ENCODE peak calls at places on chromosomes 3 and 15, in five cellular contexts. N is testis, L is body of pancreas, P is mammary epithelial cell, W is PC-9. B is an unnamed sample.
A peak's percentile ranks its signal among the peaks of the same experiment; 100 is the strongest.

GRCh38 chr3:44252332-44252731 is 10.6 kb downstream of the TOPAZ1 start:
- DNase-seq in N (no peak), L (no peak), P (no peak), W (no peak), B (no peak)

GRCh38 chr3:44061961-44062360 is 179.7 kb upstream of the TOPAZ1 start:
- DNase-seq in N (no peak), L (no peak), P (no peak), W (no peak), B (no peak)

GRCh38 chr3:120304569-120305090 is 19.6 kb upstream of the GPR156 start:
- DNase-seq in N (no peak), L (no peak), P (no peak), W (no peak), B (no peak)

GRCh38 chr3:23748398-23749110 is 57.2 kb upstream of the UBE2E1 start:
- DNase-seq in N (no peak), L (no peak), P (peak; percentile 79), W (no peak), B (no peak)

GRCh38 chr15:61712124-61712759 is 348.0 kb downstream of the VPS13C start:
- DNase-seq in N (no peak), L (no peak), P (no peak), W (no peak), B (no peak)

GRCh38 chr15:40501487-40501886 is 30.7 kb downstream of the CHST14 start:
- DNase-seq in N (no peak), L (no peak), P (peak; percentile 62), W (no peak), B (no peak)

GRCh38 chr3:33831053-33831452 is 32.6 kb downstream of the PDCD6IP start:
- DNase-seq in N (no peak), L (no peak), P (peak; percentile 65), W (no peak), B (no peak)

GRCh38 chr3:54830658-54831057 is 97.2 kb downstream of the LRTM1 start:
- DNase-seq in N (no peak), L (no peak), P (no peak), W (peak; percentile 18), B (no peak)

GRCh38 chr3:127710473-127710941 is 37.8 kb downstream of the ABTB1 start:
- DNase-seq in N (no peak), L (peak; percentile 5), P (peak; percentile 10), W (no peak), B (no peak)

GRCh38 chr3:173135059-173135458 is 6.0 kb downstream of the SPATA16 start:
- DNase-seq in N (no peak), L (no peak), P (peak; percentile 17), W (no peak), B (no peak)

GRCh38 chr3:30112904-30113484 is 493.4 kb upstream of the TGFBR2 start:
- DNase-seq in N (no peak), L (no peak), P (peak; percentile 31), W (no peak), B (no peak)

GRCh38 chr3:112629425-112629824 is 11.5 kb downstream of the CCDC80 start:
- DNase-seq in N (peak; percentile 53), L (peak; percentile 39), P (peak; percentile 72), W (peak; percentile 43), B (peak; percentile 40)

GRCh38 chr3:171960159-171960558 is 79.2 kb upstream of the FNDC3B start:
- DNase-seq in N (no peak), L (no peak), P (no peak), W (no peak), B (no peak)

GRCh38 chr3:171058058-171058457 is 31.5 kb upstream of the SLC2A2 start:
- DNase-seq in N (no peak), L (no peak), P (no peak), W (no peak), B (no peak)

GRCh38 chr3:127820221-127820870 is 2.0 kb downstream of the MGLL start:
- DNase-seq in N (no peak), L (peak; percentile 25), P (no peak), W (no peak), B (no peak)

GRCh38 chr3:122977645-122978466 is 49.7 kb downstream of the SEMA5B start:
- DNase-seq in N (no peak), L (peak; percentile 51), P (peak; percentile 53), W (peak; percentile 90), B (peak; percentile 69)

GRCh38 chr3:84836961-84837360 is 121.8 kb upstream of the CADM2 start:
- DNase-seq in N (no peak), L (peak; percentile 66), P (no peak), W (peak; percentile 58), B (no peak)

GRCh38 chr3:50620846-50621245 is 3.9 kb downstream of the MAPKAPK3 start:
- DNase-seq in N (no peak), L (no peak), P (no peak), W (no peak), B (no peak)
- TF ChIP-seq CTCF in N (no peak), L (no peak), P (no peak), W (no peak), B (no peak)

DNA sequence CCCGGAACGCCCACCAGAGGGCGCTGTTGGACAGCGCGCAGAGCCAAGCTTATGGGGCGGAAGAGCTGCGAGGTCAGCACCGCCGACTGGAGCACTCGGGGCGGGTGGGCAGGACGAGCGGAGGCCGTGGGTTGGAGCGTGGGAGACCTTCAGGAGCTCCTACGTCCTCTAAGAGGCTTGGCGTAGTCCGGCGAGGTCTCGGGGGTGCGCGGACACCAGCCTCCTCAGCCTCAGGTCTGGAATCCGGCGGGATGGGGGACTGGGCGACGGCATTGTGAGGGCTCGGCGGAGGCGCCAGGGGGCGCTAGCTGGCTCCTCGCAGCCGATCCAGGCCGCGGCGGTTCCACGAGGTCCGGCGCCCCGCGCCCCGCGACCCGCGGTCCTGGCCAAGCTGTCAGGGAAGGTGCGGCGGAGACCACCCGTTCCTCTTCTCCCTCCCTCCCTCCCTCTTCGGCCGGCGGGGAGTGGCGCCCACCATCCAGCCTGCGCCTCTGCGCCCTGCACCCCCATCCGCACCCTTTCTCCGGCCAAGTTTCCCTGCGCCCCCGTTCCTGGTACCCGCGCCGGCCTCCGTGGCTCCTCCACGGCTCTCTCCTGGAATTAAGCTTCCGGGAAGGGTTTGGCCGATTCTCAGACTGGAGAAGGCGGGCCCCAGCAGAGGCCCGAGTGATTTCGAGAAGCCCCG is 24.3 kb upstream of the POLG start:
- DNase-seq in N (peak; percentile 82), L (peak; percentile 74), P (peak; percentile 64), W (peak; percentile 80), B (peak; percentile 68)
- H3K4me3 ChIP-seq in N (peak overlapping the region; percentile 49), L (no peak overlapping the region), P (peak overlapping the region; percentile 51), W (peak overlapping the region; percentile 62), B (peak overlapping the region; percentile 64)

GRCh38 chr3:46960081-46960701 is 16.4 kb downstream of the CCDC12 start:
- DNase-seq in N (no peak), L (peak; percentile 77), P (peak; percentile 87), W (peak; percentile 67), B (no peak)

GRCh38 chr3:46965151-46965550 is 11.4 kb downstream of the CCDC12 start:
- DNase-seq in N (no peak), L (no peak), P (no peak), W (no peak), B (no peak)

GRCh38 chr3:46960801-46961200 is 15.7 kb downstream of the CCDC12 start:
- DNase-seq in N (no peak), L (no peak), P (no peak), W (no peak), B (no peak)

GRCh38 chr3:46962427-46962826 is 14.1 kb downstream of the CCDC12 start:
- DNase-seq in N (no peak), L (no peak), P (no peak), W (no peak), B (no peak)

DNA sequence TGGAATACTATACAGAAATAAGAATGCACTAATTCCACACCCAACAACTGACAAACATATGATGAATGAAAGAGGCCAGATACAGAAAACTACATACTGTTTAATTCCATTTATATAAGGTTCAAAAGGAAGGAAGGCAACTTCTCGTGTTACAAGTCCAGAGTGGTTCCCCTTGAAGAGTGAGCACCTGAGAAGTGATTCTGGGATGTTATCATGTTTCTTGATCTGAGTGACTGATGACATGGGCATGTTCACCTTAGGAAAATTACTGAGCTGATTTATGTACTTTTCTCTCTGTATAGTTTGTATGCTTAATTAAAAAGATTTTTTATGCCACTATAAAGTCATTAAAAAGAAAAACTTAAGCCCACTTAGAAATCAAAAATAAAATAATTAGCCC is 13.6 kb downstream of the CCDC12 start:
- DNase-seq in N (no peak), L (no peak), P (peak; percentile 44), W (no peak), B (no peak)
- H3K4me1 ChIP-seq in N (peaks cover 41% of the 10 kb centered on the region), L (peaks cover 75% of the 10 kb centered on the region), P (peaks cover 45% of the 10 kb centered on the region), W (peaks cover 44% of the 10 kb centered on the region), B (peaks cover 83% of the 10 kb centered on the region)

DNA sequence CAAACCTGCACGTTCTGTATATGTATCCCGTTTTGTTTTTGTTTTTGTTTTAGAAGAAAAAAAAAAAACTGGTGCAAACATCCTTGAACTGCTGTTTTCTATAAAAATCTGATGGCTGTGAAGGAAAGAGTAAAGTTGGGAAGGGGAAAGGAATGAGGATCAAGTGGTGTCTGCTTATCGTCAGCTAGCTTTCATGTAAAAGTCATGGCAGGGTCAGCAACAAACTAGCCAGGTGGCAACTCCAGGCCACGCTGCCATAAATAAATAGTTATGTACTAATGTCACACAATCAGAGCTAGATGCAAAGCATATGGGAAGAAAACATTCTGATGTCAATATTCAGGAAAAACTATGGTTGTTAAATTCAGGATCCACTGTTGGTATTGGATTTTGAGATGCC is 2.3 kb upstream of the CDIN1 start:
- DNase-seq in N (no peak), L (no peak), P (no peak), W (no peak), B (no peak)
- TF ChIP-seq CTCF in N (no peak), L (no peak), P (no peak), W (no peak), B (no peak)

GRCh38 chr15:44569316-44569715 is 32.4 kb downstream of the EIF3J start:
- DNase-seq in N (no peak), L (no peak), P (no peak), W (no peak), B (no peak)
- H3K4me3 ChIP-seq in N (no peak overlapping the region), L (no peak overlapping the region), P (no peak overlapping the region), W (no peak overlapping the region), B (no peak overlapping the region)

GRCh38 chr3:88059380-88060160 is 515 bp downstream of the ZNF654 start:
- DNase-seq in N (peak; percentile 32), L (no peak), P (no peak), W (no peak), B (no peak)
- H3K4me1 ChIP-seq in N (peaks cover 18% of the 10 kb centered on the region), L (peaks cover 32% of the 10 kb centered on the region), P (peaks cover 16% of the 10 kb centered on the region), W (peaks cover 30% of the 10 kb centered on the region), B (peaks cover 78% of the 10 kb centered on the region)

DNA sequence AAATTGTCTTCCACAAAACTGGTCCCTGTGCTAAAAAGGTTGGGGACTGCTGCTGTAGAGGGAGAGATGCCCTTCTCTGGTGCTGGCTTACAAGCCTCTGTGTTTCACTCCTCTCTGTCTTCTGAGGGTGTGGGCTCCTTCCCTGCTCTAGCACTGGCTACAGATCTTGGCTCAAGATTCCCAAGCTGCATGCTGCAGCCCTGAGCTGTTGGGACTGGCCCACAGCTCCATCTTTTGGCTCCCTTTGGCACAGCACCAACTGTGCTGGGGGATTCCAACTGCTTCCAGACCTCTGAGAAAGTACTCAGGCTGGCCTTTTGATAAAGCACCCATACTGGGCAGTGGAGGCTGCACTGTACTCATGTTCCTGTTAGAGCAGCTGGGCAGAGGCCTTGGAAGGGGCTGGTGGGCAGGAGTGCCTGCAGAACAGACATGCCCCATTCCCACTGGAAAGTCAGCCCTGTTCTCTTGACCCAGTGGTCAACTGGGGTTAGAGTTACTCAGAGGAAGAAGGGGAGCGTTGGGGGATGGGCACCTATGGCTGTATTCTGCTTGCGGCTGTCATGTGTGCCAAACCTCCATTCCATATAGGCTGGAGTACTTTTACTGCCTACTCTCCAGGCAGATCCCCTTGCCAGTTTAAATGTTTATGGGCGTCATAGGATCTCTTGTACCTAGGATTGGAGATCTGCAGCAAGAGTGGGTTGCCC is 55.7 kb downstream of the GALK2 start:
- DNase-seq in N (no peak), L (no peak), P (peak; percentile 46), W (peak; percentile 5), B (no peak)
- TF ChIP-seq CTCF in N (no peak), L (no peak), P (peak; percentile 38), W (no peak), B (no peak)

B was measured in left ventricle myocardium inferior.